ENCODE peak calls at places on chromosomes 4 and X, in ten cellular contexts. Q is GM13977, W is hepatocyte, O is heart left ventricle, Y is AG04449, T is osteocyte, U is lower lobe of right lung, H is AG10803, R is tibial artery, V is stomach. B is an unnamed sample.

GRCh38 chrX:134026732-134027311 is 41.4 kb upstream of the GPC3 start:
- DNase-seq in Y (no peak), R (peak; percentile 56), H (peak; percentile 8), T (no peak), V (peak; percentile 34), Q (peak; percentile 7), U (no peak), W (peak; percentile 79), O (no peak), B (peak; percentile 70)

GRCh38 chr4:158998624-158999023 is 104.3 kb upstream of the RAPGEF2 start:
- DNase-seq in W (peak; percentile 37), T (no peak), R (no peak), Q (no peak), Y (no peak), V (no peak), H (peak; percentile 60), U (no peak), O (no peak), B (no peak)

GRCh38 chr4:35966558-35966957 is 277.8 kb downstream of the ARAP2 start:
- DNase-seq in V (no peak), R (no peak), O (no peak), U (no peak), Y (no peak), H (no peak), T (no peak), W (no peak), Q (no peak), B (no peak)

GRCh38 chrX:12996934-12997435 is 22.1 kb downstream of the TMSB4X start:
- DNase-seq in R (no peak), V (no peak), T (no peak), W (no peak), U (no peak), Y (no peak), Q (no peak), O (no peak), H (no peak), B (no peak)

GRCh38 chrX:17375631-17376380 is 806 bp downstream of the NHS start:
- DNase-seq in Q (no peak), T (no peak), R (peak; percentile 64), O (peak; percentile 6), U (no peak), W (peak; percentile 46), H (peak; percentile 28), V (peak; percentile 33), Y (no peak), B (peak; percentile 65)

GRCh38 chr4:76640252-76640925 is 205.4 kb downstream of the SHROOM3 start:
- DNase-seq in T (no peak), Q (no peak), V (peak; percentile 75), R (no peak), W (no peak), H (no peak), O (no peak), Y (no peak), U (peak; percentile 77), B (no peak)

GRCh38 chr4:3689006-3689405 is 77.2 kb upstream of the ADRA2C start:
- DNase-seq in R (peak; percentile 59), W (no peak), Q (no peak), H (no peak), V (no peak), Y (no peak), O (no peak), T (no peak), U (no peak), B (no peak)

GRCh38 chr4:27176881-27177280 is 316.2 kb downstream of the STIM2 start:
- DNase-seq in W (no peak), O (no peak), U (no peak), T (no peak), V (no peak), Q (no peak), R (no peak), H (no peak), Y (no peak), B (no peak)

GRCh38 chr4:96521046-96521536 is 681.2 kb downstream of the PDHA2 start:
- DNase-seq in O (no peak), W (no peak), Q (no peak), V (no peak), Y (no peak), U (no peak), R (no peak), T (no peak), H (no peak), B (no peak)

GRCh38 chrX:112266136-112266535 is 183.6 kb upstream of the TRPC5 start:
- DNase-seq in R (no peak), H (no peak), T (no peak), O (no peak), U (no peak), Y (no peak), V (no peak), Q (no peak), W (no peak), B (no peak)

GRCh38 chr4:10396181-10396580 is 61.0 kb downstream of the ZNF518B start:
- DNase-seq in T (no peak), R (no peak), O (no peak), H (no peak), Y (no peak), W (no peak), U (no peak), V (no peak), Q (no peak), B (no peak)

GRCh38 chr4:168655182-168655581 is 158.3 kb downstream of the PALLD start:
- DNase-seq in W (no peak), V (no peak), U (no peak), Y (no peak), R (no peak), T (no peak), Q (no peak), O (no peak), H (no peak), B (no peak)

GRCh38 chrX:43573441-43574015 is 82.6 kb upstream of the MAOA start:
- DNase-seq in R (no peak), Y (no peak), W (no peak), H (no peak), O (no peak), Q (no peak), V (no peak), T (no peak), U (no peak), B (no peak)

GRCh38 chr4:157978680-157979361 is 194.0 kb downstream of the GASK1B start:
- DNase-seq in V (peak; percentile 26), Y (no peak), H (peak; percentile 64), O (peak; percentile 35), W (peak; percentile 80), R (no peak), U (no peak), T (no peak), Q (peak; percentile 44), B (peak; percentile 66)

GRCh38 chr4:1814453-1814852 is 21.4 kb downstream of the FGFR3 start:
- DNase-seq in Y (no peak), R (no peak), V (no peak), W (no peak), T (no peak), H (no peak), Q (no peak), U (no peak), O (no peak), B (no peak)

GRCh38 chr4:1812720-1813119 is 19.6 kb downstream of the FGFR3 start:
- DNase-seq in V (no peak), H (no peak), R (no peak), W (no peak), O (no peak), U (no peak), Q (no peak), T (no peak), Y (no peak), B (no peak)

GRCh38 chr4:1813231-1813630 is 20.1 kb downstream of the FGFR3 start:
- DNase-seq in U (no peak), W (no peak), R (no peak), V (no peak), Y (no peak), H (no peak), T (no peak), O (no peak), Q (no peak), B (no peak)

GRCh38 chr4:1815096-1815996 is 22.3 kb downstream of the FGFR3 start:
- DNase-seq in Y (no peak), O (no peak), V (no peak), U (no peak), R (no peak), T (peak; percentile 83), Q (no peak), H (no peak), W (no peak), B (no peak)

DNA sequence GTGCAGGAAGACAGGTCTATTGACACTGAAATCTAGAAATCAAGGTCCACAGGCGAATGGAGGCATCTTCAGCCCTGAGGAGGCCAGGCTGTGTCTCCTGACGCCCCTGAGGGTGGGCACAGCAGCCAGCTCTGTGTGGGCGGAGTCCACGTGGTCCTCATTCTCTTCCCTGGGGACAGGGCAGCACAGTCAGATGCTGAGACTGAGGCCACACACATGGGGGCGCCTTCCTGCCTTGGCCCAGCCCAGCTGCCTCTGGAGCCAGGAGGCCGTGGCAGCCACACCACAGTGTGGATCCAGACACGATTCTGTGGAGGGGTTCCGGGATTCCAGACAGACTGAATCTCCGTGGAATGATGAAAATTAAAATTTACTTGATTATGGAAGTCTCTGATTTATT is 20.8 kb downstream of the FGFR3 start:
- DNase-seq in Y (no peak), H (no peak), W (no peak), V (no peak), T (no peak), Q (no peak), R (no peak), U (no peak), O (no peak), B (no peak)
- TF ChIP-seq CTCF in Y (peak; percentile 13), H (peak; percentile 9), W (peak; percentile 8), V (no peak), T (no peak), Q (peak; percentile 49), R (no peak), U (no peak), O (no peak), B (no peak)

GRCh38 chr4:38144029-38144428 is 183.8 kb downstream of the PTTG2 start:
- DNase-seq in V (no peak), U (no peak), T (no peak), O (no peak), R (no peak), H (peak; percentile 52), Y (no peak), Q (no peak), W (no peak), B (no peak)
- TF ChIP-seq CTCF in V (no peak), U (no peak), T (no peak), O (no peak), R (no peak), H (no peak), Y (no peak), Q (no peak), W (no peak), B (no peak)

GRCh38 chr4:55907469-55907868 is 41.3 kb upstream of the CEP135 start:
- DNase-seq in T (no peak), H (no peak), U (no peak), Y (no peak), R (no peak), V (no peak), W (no peak), O (no peak), Q (no peak), B (no peak)
- TF ChIP-seq CTCF in T (no peak), H (no peak), U (no peak), Y (no peak), R (no peak), V (no peak), W (no peak), O (no peak), Q (no peak), B (no peak)

GRCh38 chrX:41563881-41564280 is 116.7 kb downstream of the NYX start:
- DNase-seq in V (no peak), O (no peak), H (no peak), Y (no peak), R (no peak), U (no peak), Q (no peak), W (no peak), T (no peak), B (no peak)
- TF ChIP-seq CTCF in V (no peak), O (no peak), H (no peak), Y (no peak), R (no peak), U (no peak), Q (no peak), W (no peak), T (no peak), B (no peak)

B was measured in nephron progenitor cell.